ENCODE peak calls at places on chromosomes 11 and 22, in eight cellular contexts. One of them, this sample, is unnamed.

GRCh38 chr22:50529416-50530279 is at the start of gene TYMP:
- DNase-seq in GM23248: peak; percentile 82
- DNase-seq in HepG2: peak; percentile 19
- DNase-seq in vagina: no peak
- DNase-seq in ascending aorta: no peak
- DNase-seq in neuronal stem cell: no peak
- DNase-seq in Peyer's patch: peak; percentile 94
- DNase-seq in CD8-positive, alpha-beta memory T cell: peak; percentile 75
- DNase-seq in this sample: peak; percentile 92

GRCh38 chr11:124070906-124071621 is 29.9 kb upstream of the OR10G7 start:
- DNase-seq in ascending aorta: no peak
- DNase-seq in neuronal stem cell: peak; percentile 75
- DNase-seq in CD8-positive, alpha-beta memory T cell: peak; percentile 64
- DNase-seq in Peyer's patch: peak; percentile 76
- DNase-seq in GM23248: peak; percentile 66
- DNase-seq in vagina: no peak
- DNase-seq in HepG2: peak; percentile 54
- DNase-seq in this sample: peak; percentile 70

GRCh38 chr11:115707180-115707905 is 203.1 kb upstream of the CADM1 start:
- DNase-seq in CD8-positive, alpha-beta memory T cell: no peak
- DNase-seq in Peyer's patch: no peak
- DNase-seq in HepG2: no peak
- DNase-seq in GM23248: no peak
- DNase-seq in neuronal stem cell: no peak
- DNase-seq in ascending aorta: no peak
- DNase-seq in vagina: no peak
- DNase-seq in this sample: no peak

GRCh38 chr11:69841859-69842698 is 22.9 kb upstream of the FGF3 start:
- DNase-seq in ascending aorta: no peak
- DNase-seq in GM23248: peak; percentile 18
- DNase-seq in vagina: no peak
- DNase-seq in HepG2: no peak
- DNase-seq in Peyer's patch: peak; percentile 57
- DNase-seq in neuronal stem cell: no peak
- DNase-seq in CD8-positive, alpha-beta memory T cell: no peak
- DNase-seq in this sample: peak; percentile 45

GRCh38 chr11:93611836-93612677 is 49.4 kb upstream of the CEP295 start:
- DNase-seq in vagina: no peak
- DNase-seq in neuronal stem cell: no peak
- DNase-seq in HepG2: no peak
- DNase-seq in GM23248: no peak
- DNase-seq in ascending aorta: no peak
- DNase-seq in Peyer's patch: peak; percentile 72
- DNase-seq in CD8-positive, alpha-beta memory T cell: no peak
- DNase-seq in this sample: peak; percentile 96

GRCh38 chr11:43930868-43931716 is 11.3 kb upstream of the C11orf96 start:
- DNase-seq in neuronal stem cell: no peak
- DNase-seq in vagina: no peak
- DNase-seq in HepG2: no peak
- DNase-seq in GM23248: no peak
- DNase-seq in ascending aorta: no peak
- DNase-seq in CD8-positive, alpha-beta memory T cell: no peak
- DNase-seq in Peyer's patch: no peak
- DNase-seq in this sample: no peak

GRCh38 chr11:117930208-117930570 is 987 bp upstream of the TMPRSS13 start:
- DNase-seq in vagina: no peak
- DNase-seq in GM23248: no peak
- DNase-seq in Peyer's patch: no peak
- DNase-seq in ascending aorta: no peak
- DNase-seq in neuronal stem cell: no peak
- DNase-seq in HepG2: no peak
- DNase-seq in CD8-positive, alpha-beta memory T cell: no peak
- DNase-seq in this sample: no peak

GRCh38 chr11:129643031-129643721 is 172.5 kb upstream of the TMEM45B start:
- DNase-seq in GM23248: peak; percentile 86
- DNase-seq in vagina: no peak
- DNase-seq in CD8-positive, alpha-beta memory T cell: no peak
- DNase-seq in Peyer's patch: no peak
- DNase-seq in HepG2: no peak
- DNase-seq in neuronal stem cell: no peak
- DNase-seq in ascending aorta: no peak
- DNase-seq in this sample: no peak

GRCh38 chr11:62033191-62034044 is 66.0 kb upstream of the FTH1 start:
- DNase-seq in HepG2: peak; percentile 15
- DNase-seq in GM23248: peak; percentile 17
- DNase-seq in Peyer's patch: no peak
- DNase-seq in vagina: no peak
- DNase-seq in CD8-positive, alpha-beta memory T cell: no peak
- DNase-seq in neuronal stem cell: no peak
- DNase-seq in ascending aorta: no peak
- DNase-seq in this sample: no peak

GRCh38 chr11:72349616-72350218 is 84.6 kb downstream of the CLPB start:
- DNase-seq in CD8-positive, alpha-beta memory T cell: no peak
- DNase-seq in GM23248: peak; percentile 47
- DNase-seq in HepG2: no peak
- DNase-seq in Peyer's patch: no peak
- DNase-seq in neuronal stem cell: no peak
- DNase-seq in vagina: no peak
- DNase-seq in ascending aorta: no peak
- DNase-seq in this sample: no peak

GRCh38 chr11:128289048-128289447 is 298.3 kb downstream of the ETS1 start:
- DNase-seq in vagina: no peak
- DNase-seq in GM23248: no peak
- DNase-seq in neuronal stem cell: no peak
- DNase-seq in Peyer's patch: no peak
- DNase-seq in HepG2: no peak
- DNase-seq in ascending aorta: no peak
- DNase-seq in CD8-positive, alpha-beta memory T cell: no peak
- DNase-seq in this sample: no peak

GRCh38 chr11:133326332-133326731 is 206.0 kb downstream of the OPCML start:
- DNase-seq in HepG2: no peak
- DNase-seq in vagina: no peak
- DNase-seq in neuronal stem cell: no peak
- DNase-seq in GM23248: no peak
- DNase-seq in CD8-positive, alpha-beta memory T cell: no peak
- DNase-seq in Peyer's patch: no peak
- DNase-seq in ascending aorta: no peak
- DNase-seq in this sample: no peak

GRCh38 chr11:12508151-12508740 is 130.9 kb downstream of the PARVA start:
- DNase-seq in Peyer's patch: no peak
- DNase-seq in CD8-positive, alpha-beta memory T cell: no peak
- DNase-seq in GM23248: peak; percentile 85
- DNase-seq in neuronal stem cell: no peak
- DNase-seq in ascending aorta: no peak
- DNase-seq in HepG2: no peak
- DNase-seq in vagina: no peak
- DNase-seq in this sample: no peak

GRCh38 chr22:21444701-21445436 is 22.3 kb upstream of the TMEM191C start:
- DNase-seq in Peyer's patch: peak; percentile 37
- DNase-seq in CD8-positive, alpha-beta memory T cell: no peak
- DNase-seq in HepG2: no peak
- DNase-seq in neuronal stem cell: no peak
- DNase-seq in vagina: no peak
- DNase-seq in GM23248: no peak
- DNase-seq in ascending aorta: no peak
- DNase-seq in this sample: no peak

GRCh38 chr11:32466279-32466915 is 31.1 kb upstream of the WT1 start:
- DNase-seq in vagina: no peak
- DNase-seq in neuronal stem cell: no peak
- DNase-seq in GM23248: no peak
- DNase-seq in HepG2: no peak
- DNase-seq in Peyer's patch: no peak
- DNase-seq in ascending aorta: no peak
- DNase-seq in CD8-positive, alpha-beta memory T cell: no peak
- DNase-seq in this sample: peak; percentile 2

GRCh38 chr22:39524089-39524752 is 3.9 kb downstream of the ATF4 start:
- DNase-seq in GM23248: peak; percentile 39
- DNase-seq in vagina: no peak
- DNase-seq in Peyer's patch: no peak
- DNase-seq in CD8-positive, alpha-beta memory T cell: peak; percentile 1
- DNase-seq in HepG2: no peak
- DNase-seq in neuronal stem cell: no peak
- DNase-seq in ascending aorta: no peak
- DNase-seq in this sample: no peak

GRCh38 chr11:47917643-47918369 is 62.6 kb upstream of the PTPRJ start:
- DNase-seq in CD8-positive, alpha-beta memory T cell: peak; percentile 54
- DNase-seq in Peyer's patch: peak; percentile 86
- DNase-seq in vagina: no peak
- DNase-seq in HepG2: peak; percentile 20
- DNase-seq in neuronal stem cell: no peak
- DNase-seq in GM23248: peak; percentile 84
- DNase-seq in ascending aorta: peak; percentile 73
- DNase-seq in this sample: peak; percentile 35

GRCh38 chr11:8265681-8266241 is 2.1 kb upstream of the LMO1 start:
- DNase-seq in neuronal stem cell: no peak
- DNase-seq in ascending aorta: no peak
- DNase-seq in GM23248: peak; percentile 28
- DNase-seq in Peyer's patch: peak; percentile 31
- DNase-seq in HepG2: no peak
- DNase-seq in CD8-positive, alpha-beta memory T cell: no peak
- DNase-seq in vagina: no peak
- DNase-seq in this sample: no peak

GRCh38 chr11:75597636-75598035 is 35.6 kb downstream of the SERPINH1 start:
- DNase-seq in vagina: no peak
- DNase-seq in ascending aorta: no peak
- DNase-seq in CD8-positive, alpha-beta memory T cell: no peak
- DNase-seq in neuronal stem cell: peak; percentile 29
- DNase-seq in Peyer's patch: no peak
- DNase-seq in HepG2: peak; percentile 36
- DNase-seq in GM23248: peak; percentile 36
- DNase-seq in this sample: peak; percentile 38

GRCh38 chr22:47042861-47043496 is 280.5 kb downstream of the TBC1D22A start:
- DNase-seq in vagina: no peak
- DNase-seq in HepG2: no peak
- DNase-seq in Peyer's patch: no peak
- DNase-seq in CD8-positive, alpha-beta memory T cell: no peak
- DNase-seq in GM23248: no peak
- DNase-seq in neuronal stem cell: no peak
- DNase-seq in ascending aorta: no peak
- DNase-seq in this sample: no peak

GRCh38 chr11:122668562-122669090 is 13.1 kb downstream of the UBASH3B start:
- DNase-seq in neuronal stem cell: no peak
- DNase-seq in Peyer's patch: no peak
- DNase-seq in HepG2: no peak
- DNase-seq in CD8-positive, alpha-beta memory T cell: no peak
- DNase-seq in ascending aorta: no peak
- DNase-seq in GM23248: peak; percentile 54
- DNase-seq in vagina: no peak
- DNase-seq in this sample: peak; percentile 46

GRCh38 chr22:35821654-35822053 is 104.0 kb downstream of the APOL5 start:
- DNase-seq in vagina: no peak
- DNase-seq in HepG2: peak; percentile 26
- DNase-seq in ascending aorta: no peak
- DNase-seq in Peyer's patch: no peak
- DNase-seq in CD8-positive, alpha-beta memory T cell: no peak
- DNase-seq in neuronal stem cell: no peak
- DNase-seq in GM23248: no peak
- DNase-seq in this sample: peak; percentile 79

GRCh38 chr22:35819421-35819820 is 101.7 kb downstream of the APOL5 start:
- DNase-seq in Peyer's patch: no peak
- DNase-seq in HepG2: peak; percentile 54
- DNase-seq in CD8-positive, alpha-beta memory T cell: no peak
- DNase-seq in ascending aorta: no peak
- DNase-seq in GM23248: no peak
- DNase-seq in vagina: no peak
- DNase-seq in neuronal stem cell: no peak
- DNase-seq in this sample: peak; percentile 21

GRCh38 chr22:35818897-35819296 is 101.2 kb downstream of the APOL5 start:
- DNase-seq in CD8-positive, alpha-beta memory T cell: no peak
- DNase-seq in GM23248: no peak
- DNase-seq in neuronal stem cell: no peak
- DNase-seq in ascending aorta: no peak
- DNase-seq in HepG2: no peak
- DNase-seq in Peyer's patch: no peak
- DNase-seq in vagina: no peak
- DNase-seq in this sample: no peak

GRCh38 chr22:35824256-35824655 is 106.6 kb downstream of the APOL5 start:
- DNase-seq in neuronal stem cell: no peak
- DNase-seq in Peyer's patch: no peak
- DNase-seq in vagina: no peak
- DNase-seq in GM23248: no peak
- DNase-seq in CD8-positive, alpha-beta memory T cell: no peak
- DNase-seq in ascending aorta: no peak
- DNase-seq in HepG2: peak; percentile 71
- DNase-seq in this sample: peak; percentile 77
- H3K4me1 ChIP-seq in neuronal stem cell: no peaks in the 10 kb centered on the region
- H3K4me1 ChIP-seq in Peyer's patch: no peaks in the 10 kb centered on the region
- H3K4me1 ChIP-seq in vagina: peaks cover 24% of the 10 kb centered on the region
- H3K4me1 ChIP-seq in GM23248: peaks cover 5% of the 10 kb centered on the region
- H3K4me1 ChIP-seq in CD8-positive, alpha-beta memory T cell: no peaks in the 10 kb centered on the region
- H3K4me1 ChIP-seq in ascending aorta: peaks cover 3% of the 10 kb centered on the region
- H3K4me1 ChIP-seq in HepG2: peaks cover 64% of the 10 kb centered on the region
- H3K4me1 ChIP-seq in this sample: peaks cover 8% of the 10 kb centered on the region

GRCh38 chr11:77474509-77475070 is 696 bp upstream of the PAK1 start:
- DNase-seq in CD8-positive, alpha-beta memory T cell: no peak
- DNase-seq in ascending aorta: no peak
- DNase-seq in Peyer's patch: no peak
- DNase-seq in neuronal stem cell: no peak
- DNase-seq in HepG2: no peak
- DNase-seq in vagina: no peak
- DNase-seq in GM23248: no peak
- DNase-seq in this sample: peak; percentile 58
- H3K4me3 ChIP-seq in CD8-positive, alpha-beta memory T cell: peak overlapping the region; percentile 52
- H3K4me3 ChIP-seq in ascending aorta: peak overlapping the region; percentile 77
- H3K4me3 ChIP-seq in Peyer's patch: peak overlapping the region; percentile 61
- H3K4me3 ChIP-seq in neuronal stem cell: peak overlapping the region; percentile 70
- H3K4me3 ChIP-seq in HepG2: peak overlapping the region; percentile 52
- H3K4me3 ChIP-seq in vagina: peak overlapping the region; percentile 86
- H3K4me3 ChIP-seq in GM23248: peak overlapping the region; percentile 57
- H3K4me3 ChIP-seq in this sample: peak overlapping the region; percentile 60

GRCh38 chr11:1600626-1601025 is 2.5 kb upstream of the KRTAP5-2 start:
- DNase-seq in HepG2: no peak
- DNase-seq in vagina: no peak
- DNase-seq in ascending aorta: no peak
- DNase-seq in neuronal stem cell: no peak
- DNase-seq in GM23248: no peak
- DNase-seq in CD8-positive, alpha-beta memory T cell: no peak
- DNase-seq in Peyer's patch: no peak
- DNase-seq in this sample: no peak

GRCh38 chr11:1598816-1599215 is 722 bp upstream of the KRTAP5-2 start:
- DNase-seq in neuronal stem cell: no peak
- DNase-seq in HepG2: no peak
- DNase-seq in CD8-positive, alpha-beta memory T cell: no peak
- DNase-seq in GM23248: no peak
- DNase-seq in vagina: no peak
- DNase-seq in ascending aorta: no peak
- DNase-seq in Peyer's patch: no peak
- DNase-seq in this sample: no peak

GRCh38 chr11:1597981-1598380 is at the start of gene KRTAP5-2:
- DNase-seq in HepG2: no peak
- DNase-seq in neuronal stem cell: no peak
- DNase-seq in vagina: no peak
- DNase-seq in Peyer's patch: no peak
- DNase-seq in ascending aorta: no peak
- DNase-seq in GM23248: no peak
- DNase-seq in CD8-positive, alpha-beta memory T cell: no peak
- DNase-seq in this sample: no peak

GRCh38 chr11:1597331-1597741 is 758 bp downstream of the KRTAP5-2 start:
- DNase-seq in neuronal stem cell: no peak
- DNase-seq in CD8-positive, alpha-beta memory T cell: no peak
- DNase-seq in ascending aorta: no peak
- DNase-seq in GM23248: no peak
- DNase-seq in vagina: no peak
- DNase-seq in HepG2: no peak
- DNase-seq in Peyer's patch: no peak
- DNase-seq in this sample: no peak
- H3K27me3 ChIP-seq in neuronal stem cell: no peaks in the 10 kb centered on the region
- H3K27me3 ChIP-seq in CD8-positive, alpha-beta memory T cell: no peaks in the 10 kb centered on the region
- H3K27me3 ChIP-seq in ascending aorta: no peaks in the 10 kb centered on the region
- H3K27me3 ChIP-seq in GM23248: peaks cover 75% of the 10 kb centered on the region
- H3K27me3 ChIP-seq in vagina: no peaks in the 10 kb centered on the region
- H3K27me3 ChIP-seq in HepG2: peaks cover 25% of the 10 kb centered on the region
- H3K27me3 ChIP-seq in Peyer's patch: no peaks in the 10 kb centered on the region
- H3K27me3 ChIP-seq in this sample: no peaks in the 10 kb centered on the region

GRCh38 chr11:35912883-35913614 is 30.8 kb upstream of the LDLRAD3 start:
- DNase-seq in GM23248: no peak
- DNase-seq in neuronal stem cell: no peak
- DNase-seq in ascending aorta: no peak
- DNase-seq in HepG2: no peak
- DNase-seq in Peyer's patch: no peak
- DNase-seq in CD8-positive, alpha-beta memory T cell: no peak
- DNase-seq in vagina: no peak
- DNase-seq in this sample: no peak
- H3K4me1 ChIP-seq in GM23248: no peaks in the 10 kb centered on the region
- H3K4me1 ChIP-seq in neuronal stem cell: no peaks in the 10 kb centered on the region
- H3K4me1 ChIP-seq in ascending aorta: no peaks in the 10 kb centered on the region
- H3K4me1 ChIP-seq in HepG2: no peaks in the 10 kb centered on the region
- H3K4me1 ChIP-seq in Peyer's patch: no peaks in the 10 kb centered on the region
- H3K4me1 ChIP-seq in CD8-positive, alpha-beta memory T cell: no peaks in the 10 kb centered on the region
- H3K4me1 ChIP-seq in vagina: no peaks in the 10 kb centered on the region
- H3K4me1 ChIP-seq in this sample: no peaks in the 10 kb centered on the region

This sample was measured in small intestine.